ENCODE peak calls at places on chromosomes 16 and 17, in nine cellular contexts. P is LoVo; J is BJ; M is HEK293T; H is ovary; Y is stimulated activated CD8-positive, alpha-beta memory T cell treated with anti-CD3 and anti-CD28 coated beads, Interleukin-15, amount 100 ng/mL, for 24 hours; E is mesenchymal stem cell; N is iris pigment epithelial cell; D is neuronal stem cell. Z is an unnamed sample.

GRCh38 chr17:42676424-42677011 is at the start of gene PLEKHH3:
- DNase-seq in N (no peak), E (no peak), Y (no peak), H (no peak), J (no peak), M (peak), P (no peak), D (no peak), Z (no peak)

GRCh38 chr16:9049241-9049640 is 42.2 kb upstream of the HAPSTR1 start:
- DNase-seq in D (no peak), N (peak), M (no peak), E (peak), J (no peak), H (no peak), Y (no peak), P (no peak), Z (no peak)

GRCh38 chr16:1974157-1975070 is 2.6 kb downstream of the TBL3 start:
- DNase-seq in N (no peak), E (no peak), D (no peak), Y (no peak), P (no peak), J (no peak), H (no peak), M (no peak), Z (no peak)

GRCh38 chr16:67878232-67878631 is 5.4 kb downstream of the EDC4 start:
- DNase-seq in Y (no peak), P (no peak), D (no peak), N (no peak), H (no peak), J (no peak), M (no peak), E (no peak), Z (no peak)

GRCh38 chr16:15950167-15950854 is 895 bp downstream of the ABCC1 start:
- DNase-seq in J (no peak), P (no peak), H (peak), M (peak), N (peak), D (no peak), Y (peak), E (peak), Z (no peak)

GRCh38 chr16:11597268-11597690 is 10.6 kb upstream of the LITAF start:
- DNase-seq in Y (no peak), P (peak), N (peak), E (peak), H (no peak), J (peak), M (no peak), D (no peak), Z (no peak)

GRCh38 chr17:74480290-74480689 is 13.9 kb downstream of the CD300A start:
- DNase-seq in J (no peak), E (no peak), M (no peak), D (no peak), P (no peak), H (no peak), Y (no peak), N (no peak), Z (no peak)

GRCh38 chr17:31571124-31571892 is 179.8 kb downstream of the RAB11FIP4 start:
- DNase-seq in Y (no peak), N (peak), E (peak), M (no peak), H (peak), P (peak), D (no peak), J (peak), Z (no peak)

GRCh38 chr17:50882851-50883250 is 16.7 kb upstream of the TOB1 start:
- DNase-seq in M (no peak), P (no peak), Y (no peak), H (no peak), J (no peak), E (peak), D (no peak), N (peak), Z (no peak)

GRCh38 chr16:30485818-30486436 is 13.4 kb downstream of the ITGAL start:
- DNase-seq in J (no peak), D (no peak), E (peak), H (no peak), N (peak), M (no peak), Y (no peak), P (no peak), Z (no peak)

GRCh38 chr17:72466606-72467005 is 345.8 kb downstream of the SOX9 start:
- DNase-seq in N (no peak), J (no peak), D (no peak), M (no peak), E (no peak), H (no peak), P (no peak), Y (no peak), Z (no peak)

GRCh38 chr16:56193951-56194726 is 2.9 kb downstream of the GNAO1 start:
- DNase-seq in P (no peak), E (peak), H (peak), Y (peak), J (no peak), M (peak), N (peak), D (peak), Z (peak)

GRCh38 chr16:24493859-24494258 is 45.5 kb upstream of the RBBP6 start:
- DNase-seq in H (no peak), M (no peak), N (no peak), Y (no peak), P (no peak), E (no peak), J (no peak), D (no peak), Z (no peak)

GRCh38 chr16:63613701-63614100 is 1508.2 kb downstream of the CDH11 start:
- DNase-seq in E (peak), M (no peak), P (peak), Y (no peak), H (no peak), J (no peak), N (no peak), D (no peak), Z (no peak)

GRCh38 chr16:30155188-30155587 is 28.2 kb upstream of the CORO1A start:
- DNase-seq in Y (no peak), E (no peak), D (no peak), M (no peak), P (no peak), N (no peak), H (no peak), J (no peak), Z (no peak)

GRCh38 chr17:41773190-41773588 is 13.3 kb downstream of the JUP start:
- DNase-seq in Y (no peak), M (peak), P (peak), J (peak), H (peak), E (peak), N (peak), D (no peak), Z (no peak)

GRCh38 chr16:88380099-88380498 is 2.7 kb upstream of the ZNF469 start:
- DNase-seq in J (no peak), Y (no peak), M (no peak), N (no peak), D (no peak), E (no peak), H (no peak), P (no peak), Z (no peak)

GRCh38 chr17:76027159-76027839 is at the start of gene EVPL:
- DNase-seq in Y (no peak), D (no peak), J (no peak), N (no peak), M (no peak), P (peak), E (no peak), H (no peak), Z (no peak)

GRCh38 chr17:71735893-71736292 is 384.9 kb upstream of the SOX9 start:
- DNase-seq in E (no peak), D (no peak), Y (no peak), H (no peak), J (no peak), M (no peak), N (no peak), P (no peak), Z (no peak)

GRCh38 chr17:16974569-16975265 is 2.8 kb upstream of the TNFRSF13B start:
- DNase-seq in P (no peak), E (no peak), J (no peak), H (no peak), D (no peak), M (no peak), Y (no peak), N (no peak), Z (no peak)

GRCh38 chr17:28416703-28417311 is 10.8 kb upstream of the SLC46A1 start:
- DNase-seq in D (peak), P (peak), Y (no peak), N (peak), H (no peak), E (peak), J (no peak), M (peak), Z (no peak)

GRCh38 chr17:1186923-1187771 is 7.4 kb upstream of the ABR start:
- DNase-seq in Y (peak), H (peak), J (peak), E (peak), P (peak), N (peak), M (peak), D (peak), Z (peak)

GRCh38 chr16:3305109-3306068 is at the start of the genes TIGD7 and ZNF75A:
- DNase-seq in J (peak), N (peak), P (peak), D (peak), H (peak), E (peak), Y (peak), M (peak), Z (peak)

GRCh38 chr16:16877061-16877460 is 498.1 kb downstream of the NPIPA7 start:
- DNase-seq in Y (no peak), E (no peak), N (no peak), H (no peak), J (no peak), P (no peak), D (no peak), M (no peak), Z (no peak)

GRCh38 chr17:79942591-79943353 is 92.9 kb downstream of the TBC1D16 start:
- DNase-seq in M (no peak), E (no peak), D (no peak), P (no peak), J (no peak), Y (no peak), N (peak), H (peak), Z (no peak)

GRCh38 chr17:48812001-48812400 is 5.0 kb downstream of the TTLL6 start:
- DNase-seq in M (no peak), P (no peak), D (no peak), Y (no peak), H (no peak), E (no peak), N (no peak), J (no peak), Z (no peak)

GRCh38 chr17:46960152-46960551 is 18.9 kb downstream of the RPRML start:
- DNase-seq in J (no peak), Y (no peak), M (no peak), H (no peak), N (no peak), D (no peak), E (no peak), P (no peak), Z (no peak)

GRCh38 chr16:27639588-27640276 is 89.8 kb downstream of the KATNIP start:
- DNase-seq in N (peak), P (no peak), E (peak), H (no peak), J (no peak), M (peak), D (peak), Y (no peak), Z (peak)

GRCh38 chr17:80263253-80264047 is 2.8 kb downstream of the RNF213 start:
- DNase-seq in J (no peak), N (peak), P (peak), Y (peak), E (peak), D (no peak), H (peak), M (no peak), Z (no peak)

GRCh38 chr17:49016775-49017463 is 19.7 kb downstream of the IGF2BP1 start:
- DNase-seq in N (peak), P (peak), Y (no peak), E (no peak), H (no peak), D (no peak), M (no peak), J (no peak), Z (no peak)

GRCh38 chr17:58002558-58002957 is 4.5 kb downstream of the SRSF1 start:
- DNase-seq in D (no peak), J (no peak), M (no peak), E (no peak), Y (no peak), N (no peak), H (no peak), P (no peak), Z (no peak)

GRCh38 chr16:27219161-27219560 is 15.8 kb downstream of the KDM8 start:
- DNase-seq in J (no peak), H (no peak), D (no peak), P (no peak), E (no peak), M (no peak), N (no peak), Y (no peak), Z (no peak)

GRCh38 chr16:4263504-4264436 is 9.1 kb downstream of the TFAP4 start:
- DNase-seq in D (peak), Y (no peak), M (peak), J (peak), H (peak), E (peak), P (no peak), N (peak), Z (no peak)

GRCh38 chr16:88773812-88774291 is 11.2 kb downstream of the PIEZO1 start:
- DNase-seq in D (no peak), Y (no peak), J (peak), N (peak), M (no peak), E (peak), H (peak), P (peak), Z (no peak)

GRCh38 chr17:40909755-40910154 is 24.7 kb upstream of the KRT20 start:
- DNase-seq in H (no peak), E (peak), M (no peak), P (no peak), J (peak), Y (no peak), D (no peak), N (peak), Z (no peak)

GRCh38 chr16:50102046-50102756 is 36.4 kb downstream of the HEATR3 start:
- DNase-seq in Y (no peak), H (no peak), M (no peak), D (no peak), P (no peak), J (peak), N (peak), E (peak), Z (no peak)

GRCh38 chr16:85448557-85449194 is 164.4 kb upstream of the GSE1 start:
- DNase-seq in H (no peak), D (no peak), E (no peak), N (no peak), P (no peak), J (no peak), M (no peak), Y (no peak), Z (no peak)

GRCh38 chr16:27462200-27462845 is 60.3 kb downstream of the IL21R start:
- DNase-seq in J (no peak), E (no peak), M (no peak), Y (no peak), P (no peak), N (no peak), H (no peak), D (no peak), Z (no peak)

GRCh38 chr17:81294512-81295030 is 536 bp downstream of the SLC38A10 start:
- DNase-seq in N (peak), D (no peak), M (peak), J (no peak), E (peak), H (peak), Y (no peak), P (peak), Z (no peak)